ENCODE peak calls at places on chromosomes 6 and 20, in eight cellular contexts. U, H, L, F, D, V, G and M are unnamed samples. For H3K4me1, the result is how much of the 10 kb centered on the place peaks cover.

GRCh38 chr6:20483902-20484497 is 50.3 kb upstream of the CDKAL1 start:
- DNase-seq in U (no peak), H (no peak), L (peak), F (no peak), D (no peak), V (no peak), G (no peak), M (no peak)

GRCh38 chr6:135938588-135939215 is 87.2 kb downstream of the PDE7B start:
- DNase-seq in U (peak), H (no peak), L (peak), F (peak), D (peak), V (no peak), G (no peak), M (peak)

GRCh38 chr6:100084301-100085161 is 90.5 kb upstream of the MCHR2 start:
- DNase-seq in U (no peak), H (no peak), L (peak), F (no peak), D (no peak), V (no peak), G (peak), M (no peak)

GRCh38 chr6:131694832-131695426 is 6.3 kb downstream of the OR2A4 start:
- DNase-seq in U (peak), H (no peak), L (peak), F (peak), D (peak), V (peak), G (peak), M (peak)

GRCh38 chr6:20652691-20653479 is 118.6 kb downstream of the CDKAL1 start:
- DNase-seq in U (no peak), H (no peak), L (peak), F (no peak), D (no peak), V (no peak), G (peak), M (no peak)

GRCh38 chr20:47765715-47766594 is 19.3 kb downstream of the SULF2 start:
- DNase-seq in U (no peak), H (no peak), L (peak), F (no peak), D (no peak), V (no peak), G (no peak), M (no peak)

GRCh38 chr6:112357801-112358200 is 10.7 kb downstream of the RFPL4B start:
- DNase-seq in U (no peak), H (no peak), L (peak), F (no peak), D (no peak), V (no peak), G (peak), M (no peak)

GRCh38 chr6:137297887-137298286 is 78.7 kb upstream of the IFNGR1 start:
- DNase-seq in U (peak), H (no peak), L (peak), F (no peak), D (peak), V (no peak), G (no peak), M (no peak)

GRCh38 chr20:58169441-58169840 is 59.0 kb downstream of the ANKRD60 start:
- DNase-seq in U (no peak), H (no peak), L (peak), F (no peak), D (no peak), V (no peak), G (no peak), M (no peak)

GRCh38 chr6:93282521-93283031 is 136.8 kb downstream of the EPHA7 start:
- DNase-seq in U (no peak), H (no peak), L (no peak), F (no peak), D (peak), V (no peak), G (no peak), M (no peak)

GRCh38 chr6:155782320-155782730 is 326.7 kb upstream of the NOX3 start:
- DNase-seq in U (no peak), H (no peak), L (peak), F (no peak), D (no peak), V (no peak), G (peak), M (peak)

GRCh38 chr6:1088441-1089001 is 223.4 kb upstream of the FOXQ1 start:
- DNase-seq in U (no peak), H (no peak), L (no peak), F (no peak), D (no peak), V (no peak), G (no peak), M (no peak)

GRCh38 chr6:15017251-15017650 is 228.6 kb upstream of the JARID2 start:
- DNase-seq in U (peak), H (no peak), L (peak), F (no peak), D (peak), V (no peak), G (no peak), M (peak)

GRCh38 chr20:33859751-33860150 is 48.6 kb downstream of the CHMP4B start:
- DNase-seq in U (no peak), H (no peak), L (no peak), F (no peak), D (no peak), V (no peak), G (no peak), M (no peak)

GRCh38 chr20:7497985-7498384 is 442.3 kb downstream of the HAO1 start:
- DNase-seq in U (no peak), H (no peak), L (peak), F (no peak), D (no peak), V (no peak), G (peak), M (no peak)

GRCh38 chr6:126937426-126937825 is 181.0 kb upstream of the RSPO3 start:
- DNase-seq in U (no peak), H (no peak), L (peak), F (no peak), D (no peak), V (no peak), G (no peak), M (no peak)

GRCh38 chr6:135921176-135921575 is 69.7 kb downstream of the PDE7B start:
- DNase-seq in U (no peak), H (no peak), L (no peak), F (no peak), D (no peak), V (no peak), G (no peak), M (no peak)

GRCh38 chr6:145735356-145736165 is at the start of gene EPM2A:
- DNase-seq in U (peak), H (peak), L (peak), F (peak), D (peak), V (peak), G (peak), M (peak)

GRCh38 chr20:31712112-31712553 is 10.5 kb downstream of the BCL2L1 start:
- DNase-seq in U (peak), H (no peak), L (no peak), F (peak), D (peak), V (peak), G (no peak), M (peak)

GRCh38 chr20:31711416-31712111 is 11.1 kb downstream of the BCL2L1 start:
- DNase-seq in U (no peak), H (no peak), L (no peak), F (no peak), D (no peak), V (no peak), G (no peak), M (no peak)

GRCh38 chr20:31712564-31713311 is 9.9 kb downstream of the BCL2L1 start:
- DNase-seq in U (peak), H (no peak), L (peak), F (peak), D (peak), V (no peak), G (peak), M (peak)

GRCh38 chr20:31715766-31716165 is 6.9 kb downstream of the BCL2L1 start:
- DNase-seq in U (no peak), H (no peak), L (no peak), F (no peak), D (no peak), V (no peak), G (no peak), M (no peak)

GRCh38 chr20:31713312-31714049 is 9.2 kb downstream of the BCL2L1 start:
- DNase-seq in U (peak), H (no peak), L (peak), F (peak), D (peak), V (peak), G (peak), M (peak)
- H3K4me1 ChIP-seq in U (half or more), H (under half), L (half or more), F (half or more), D (half or more), V (half or more), G (half or more), M (half or more)

GRCh38 chr6:44624226-44624625 is 236.7 kb downstream of the CDC5L start:
- DNase-seq in U (no peak), H (no peak), L (no peak), F (no peak), D (no peak), V (no peak), G (no peak), M (no peak)
- H3K4me1 ChIP-seq in U (under half), H (under half), L (under half), F (under half), D (under half), V (under half), G (under half), M (under half)

GRCh38 chr6:35719830-35720733 is 16.8 kb upstream of the ARMC12 start:
- DNase-seq in U (peak), H (no peak), L (no peak), F (no peak), D (peak), V (no peak), G (no peak), M (peak)
- H3K4me1 ChIP-seq in U (half or more), H (half or more), L (under half), F (under half), D (half or more), V (under half), G (under half), M (under half)

GRCh38 chr20:36487069-36487468 is 54.2 kb upstream of the MYL9 start:
- DNase-seq in U (no peak), H (no peak), L (no peak), F (no peak), D (peak), V (no peak), G (no peak), M (peak)
- H3K4me1 ChIP-seq in U (half or more), H (under half), L (half or more), F (half or more), D (half or more), V (under half), G (under half), M (under half)

DNA sequence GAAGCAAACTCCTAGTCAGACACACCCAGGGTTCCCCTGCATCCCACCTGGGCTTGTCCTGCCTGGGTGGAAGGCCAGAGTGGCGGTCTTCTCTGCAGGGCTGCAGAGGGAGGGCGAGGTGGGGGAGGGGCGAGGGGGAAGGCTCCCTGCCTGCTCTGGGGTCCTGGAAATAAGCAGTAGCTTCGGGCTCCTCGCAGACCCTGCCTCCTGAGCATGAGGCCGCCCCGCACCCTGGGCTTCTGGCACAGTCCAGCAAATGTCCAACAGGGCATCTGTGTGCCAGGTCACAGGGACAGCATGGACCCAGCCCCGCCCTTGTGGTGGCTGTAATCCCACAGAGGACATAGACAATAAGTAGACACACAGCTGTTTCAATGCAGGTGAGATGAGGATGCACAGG is 193.8 kb downstream of the TAF4 start:
- DNase-seq in U (no peak), H (no peak), L (no peak), F (no peak), D (no peak), V (no peak), G (no peak), M (no peak)
- H3K4me1 ChIP-seq in U (under half), H (under half), L (under half), F (under half), D (under half), V (under half), G (under half), M (under half)

GRCh38 chr20:53741726-53742028 is 148.0 kb upstream of the ZNF217 start:
- DNase-seq in U (no peak), H (no peak), L (no peak), F (no peak), D (no peak), V (no peak), G (no peak), M (no peak)

GRCh38 chr20:53737404-53738038 is 143.9 kb upstream of the ZNF217 start:
- DNase-seq in U (no peak), H (no peak), L (peak), F (no peak), D (no peak), V (peak), G (peak), M (no peak)

GRCh38 chr20:53738039-53738944 is 144.7 kb upstream of the ZNF217 start:
- DNase-seq in U (peak), H (no peak), L (peak), F (peak), D (peak), V (peak), G (peak), M (peak)

GRCh38 chr20:53738945-53739798 is 145.5 kb upstream of the ZNF217 start:
- DNase-seq in U (no peak), H (no peak), L (peak), F (no peak), D (no peak), V (peak), G (no peak), M (no peak)

GRCh38 chr20:53739799-53740785 is 146.5 kb upstream of the ZNF217 start:
- DNase-seq in U (no peak), H (no peak), L (peak), F (no peak), D (no peak), V (peak), G (peak), M (no peak)
- H3K4me1 ChIP-seq in U (half or more), H (under half), L (half or more), F (half or more), D (under half), V (under half), G (under half), M (under half)